ENCODE peak calls at places on chromosomes 1 and 21, in seven cellular contexts. One of them, this sample, is unnamed.

GRCh38 chr1:198122693-198123092 is 34.1 kb upstream of the NEK7 start:
- DNase-seq in body of pancreas: no peak
- DNase-seq in fibroblast of lung: no peak
- DNase-seq in psoas muscle: no peak
- DNase-seq in OCI-LY7: no peak
- DNase-seq in tibial nerve: no peak
- DNase-seq in ascending aorta: no peak
- DNase-seq in this sample: no peak

GRCh38 chr1:93979718-93980319 is 70.6 kb upstream of the GCLM start:
- DNase-seq in OCI-LY7: no peak
- DNase-seq in body of pancreas: peak; percentile 85
- DNase-seq in psoas muscle: no peak
- DNase-seq in ascending aorta: no peak
- DNase-seq in tibial nerve: peak; percentile 74
- DNase-seq in fibroblast of lung: peak; percentile 63
- DNase-seq in this sample: peak; percentile 80

GRCh38 chr1:244456586-244456985 is 4.5 kb upstream of the CATSPERE start:
- DNase-seq in OCI-LY7: no peak
- DNase-seq in ascending aorta: no peak
- DNase-seq in fibroblast of lung: no peak
- DNase-seq in psoas muscle: no peak
- DNase-seq in body of pancreas: no peak
- DNase-seq in tibial nerve: no peak
- DNase-seq in this sample: no peak

GRCh38 chr1:192171123-192171522 is 12.9 kb downstream of the RGS18 start:
- DNase-seq in fibroblast of lung: no peak
- DNase-seq in tibial nerve: no peak
- DNase-seq in body of pancreas: no peak
- DNase-seq in psoas muscle: no peak
- DNase-seq in OCI-LY7: no peak
- DNase-seq in ascending aorta: no peak
- DNase-seq in this sample: no peak

GRCh38 chr1:98964198-98964597 is 40.5 kb downstream of the PLPPR5 start:
- DNase-seq in ascending aorta: no peak
- DNase-seq in tibial nerve: no peak
- DNase-seq in fibroblast of lung: no peak
- DNase-seq in OCI-LY7: no peak
- DNase-seq in psoas muscle: no peak
- DNase-seq in body of pancreas: no peak
- DNase-seq in this sample: no peak

GRCh38 chr1:51650198-51650597 is 33.3 kb downstream of the OSBPL9 start:
- DNase-seq in fibroblast of lung: no peak
- DNase-seq in ascending aorta: no peak
- DNase-seq in OCI-LY7: no peak
- DNase-seq in tibial nerve: no peak
- DNase-seq in body of pancreas: no peak
- DNase-seq in psoas muscle: no peak
- DNase-seq in this sample: no peak

GRCh38 chr21:46065215-46065992 is 32.5 kb upstream of the COL6A2 start:
- DNase-seq in OCI-LY7: no peak
- DNase-seq in ascending aorta: no peak
- DNase-seq in tibial nerve: no peak
- DNase-seq in psoas muscle: peak; percentile 67
- DNase-seq in body of pancreas: peak; percentile 38
- DNase-seq in fibroblast of lung: peak; percentile 73
- DNase-seq in this sample: peak; percentile 91

GRCh38 chr1:9643351-9644256 is 7.9 kb upstream of the PIK3CD start:
- DNase-seq in fibroblast of lung: no peak
- DNase-seq in ascending aorta: no peak
- DNase-seq in psoas muscle: no peak
- DNase-seq in body of pancreas: peak; percentile 19
- DNase-seq in OCI-LY7: no peak
- DNase-seq in tibial nerve: no peak
- DNase-seq in this sample: no peak

GRCh38 chr21:17501107-17502006 is 11.5 kb upstream of the CXADR start:
- DNase-seq in ascending aorta: no peak
- DNase-seq in psoas muscle: no peak
- DNase-seq in body of pancreas: no peak
- DNase-seq in OCI-LY7: no peak
- DNase-seq in fibroblast of lung: no peak
- DNase-seq in tibial nerve: no peak
- DNase-seq in this sample: no peak

GRCh38 chr1:3018051-3018471 is 3.2 kb upstream of the ACTRT2 start:
- DNase-seq in OCI-LY7: no peak
- DNase-seq in body of pancreas: no peak
- DNase-seq in ascending aorta: no peak
- DNase-seq in fibroblast of lung: no peak
- DNase-seq in tibial nerve: no peak
- DNase-seq in psoas muscle: no peak
- DNase-seq in this sample: peak; percentile 48

GRCh38 chr1:49102752-49103151 is 326.1 kb upstream of the BEND5 start:
- DNase-seq in OCI-LY7: no peak
- DNase-seq in tibial nerve: no peak
- DNase-seq in psoas muscle: no peak
- DNase-seq in ascending aorta: no peak
- DNase-seq in body of pancreas: no peak
- DNase-seq in fibroblast of lung: peak; percentile 27
- DNase-seq in this sample: no peak

GRCh38 chr1:118982281-118982680 is 5.9 kb downstream of the TBX15 start:
- DNase-seq in OCI-LY7: no peak
- DNase-seq in ascending aorta: no peak
- DNase-seq in tibial nerve: no peak
- DNase-seq in fibroblast of lung: no peak
- DNase-seq in body of pancreas: no peak
- DNase-seq in psoas muscle: no peak
- DNase-seq in this sample: no peak

GRCh38 chr1:89939693-89940438 is 55.0 kb upstream of the ZNF326 start:
- DNase-seq in psoas muscle: no peak
- DNase-seq in tibial nerve: no peak
- DNase-seq in fibroblast of lung: no peak
- DNase-seq in OCI-LY7: no peak
- DNase-seq in ascending aorta: no peak
- DNase-seq in body of pancreas: no peak
- DNase-seq in this sample: no peak

GRCh38 chr21:36120304-36120902 is 14.5 kb upstream of the CBR3 start:
- DNase-seq in fibroblast of lung: peak; percentile 43
- DNase-seq in psoas muscle: peak; percentile 50
- DNase-seq in body of pancreas: peak; percentile 43
- DNase-seq in tibial nerve: no peak
- DNase-seq in ascending aorta: no peak
- DNase-seq in OCI-LY7: no peak
- DNase-seq in this sample: peak; percentile 79

GRCh38 chr1:17475729-17476128 is 36.3 kb upstream of the RCC2 start:
- DNase-seq in tibial nerve: no peak
- DNase-seq in psoas muscle: no peak
- DNase-seq in body of pancreas: no peak
- DNase-seq in ascending aorta: no peak
- DNase-seq in OCI-LY7: no peak
- DNase-seq in fibroblast of lung: peak; percentile 7
- DNase-seq in this sample: no peak

GRCh38 chr1:34781844-34782391 is 904 bp downstream of the GJB3 start:
- DNase-seq in tibial nerve: no peak
- DNase-seq in ascending aorta: no peak
- DNase-seq in OCI-LY7: no peak
- DNase-seq in body of pancreas: no peak
- DNase-seq in psoas muscle: no peak
- DNase-seq in fibroblast of lung: no peak
- DNase-seq in this sample: peak; percentile 40

GRCh38 chr1:36605942-36606690 is 123.4 kb upstream of the CSF3R start:
- DNase-seq in body of pancreas: no peak
- DNase-seq in ascending aorta: no peak
- DNase-seq in fibroblast of lung: no peak
- DNase-seq in OCI-LY7: no peak
- DNase-seq in psoas muscle: no peak
- DNase-seq in tibial nerve: no peak
- DNase-seq in this sample: no peak

GRCh38 chr1:205652984-205653383 is 21.2 kb upstream of the ELK4 start:
- DNase-seq in OCI-LY7: no peak
- DNase-seq in tibial nerve: no peak
- DNase-seq in ascending aorta: no peak
- DNase-seq in body of pancreas: no peak
- DNase-seq in psoas muscle: no peak
- DNase-seq in fibroblast of lung: no peak
- DNase-seq in this sample: no peak

GRCh38 chr1:48761986-48762385 is 14.7 kb downstream of the BEND5 start:
- DNase-seq in tibial nerve: no peak
- DNase-seq in psoas muscle: no peak
- DNase-seq in fibroblast of lung: peak; percentile 55
- DNase-seq in OCI-LY7: no peak
- DNase-seq in ascending aorta: no peak
- DNase-seq in body of pancreas: no peak
- DNase-seq in this sample: no peak

GRCh38 chr1:9905010-9905409 is 5.1 kb downstream of the CTNNBIP1 start:
- DNase-seq in psoas muscle: no peak
- DNase-seq in body of pancreas: no peak
- DNase-seq in tibial nerve: no peak
- DNase-seq in fibroblast of lung: no peak
- DNase-seq in ascending aorta: no peak
- DNase-seq in OCI-LY7: no peak
- DNase-seq in this sample: no peak

GRCh38 chr1:16402742-16403141 is 34.5 kb downstream of the SPATA21 start:
- DNase-seq in tibial nerve: no peak
- DNase-seq in fibroblast of lung: no peak
- DNase-seq in psoas muscle: no peak
- DNase-seq in ascending aorta: no peak
- DNase-seq in body of pancreas: no peak
- DNase-seq in OCI-LY7: no peak
- DNase-seq in this sample: no peak

GRCh38 chr1:196608401-196609113 is at the start of gene KCNT2:
- DNase-seq in psoas muscle: peak; percentile 62
- DNase-seq in fibroblast of lung: peak; percentile 71
- DNase-seq in body of pancreas: peak; percentile 30
- DNase-seq in OCI-LY7: no peak
- DNase-seq in tibial nerve: peak; percentile 55
- DNase-seq in ascending aorta: no peak
- DNase-seq in this sample: peak; percentile 87

GRCh38 chr1:115251856-115252255 is 86.2 kb downstream of the NGF start:
- DNase-seq in OCI-LY7: no peak
- DNase-seq in fibroblast of lung: peak; percentile 93
- DNase-seq in tibial nerve: no peak
- DNase-seq in psoas muscle: no peak
- DNase-seq in body of pancreas: peak; percentile 16
- DNase-seq in ascending aorta: no peak
- DNase-seq in this sample: no peak

GRCh38 chr1:216447898-216448568 is 24.8 kb upstream of the USH2A start:
- DNase-seq in psoas muscle: no peak
- DNase-seq in OCI-LY7: no peak
- DNase-seq in tibial nerve: no peak
- DNase-seq in ascending aorta: no peak
- DNase-seq in fibroblast of lung: no peak
- DNase-seq in body of pancreas: no peak
- DNase-seq in this sample: no peak

GRCh38 chr1:7172804-7173203 is 387.6 kb downstream of the CAMTA1 start:
- DNase-seq in body of pancreas: no peak
- DNase-seq in tibial nerve: no peak
- DNase-seq in OCI-LY7: no peak
- DNase-seq in fibroblast of lung: no peak
- DNase-seq in ascending aorta: no peak
- DNase-seq in psoas muscle: no peak
- DNase-seq in this sample: no peak

GRCh38 chr1:65279092-65279448 is 30.3 kb upstream of the DNAJC6 start:
- DNase-seq in psoas muscle: no peak
- DNase-seq in ascending aorta: no peak
- DNase-seq in body of pancreas: no peak
- DNase-seq in tibial nerve: no peak
- DNase-seq in fibroblast of lung: peak; percentile 28
- DNase-seq in OCI-LY7: peak; percentile 23
- DNase-seq in this sample: no peak

GRCh38 chr1:211537253-211537652 is 41.7 kb downstream of the SLC30A1 start:
- DNase-seq in tibial nerve: no peak
- DNase-seq in OCI-LY7: no peak
- DNase-seq in fibroblast of lung: no peak
- DNase-seq in ascending aorta: no peak
- DNase-seq in body of pancreas: no peak
- DNase-seq in psoas muscle: no peak
- DNase-seq in this sample: no peak

GRCh38 chr1:110229348-110230001 is 19.4 kb downstream of the KCNC4 start:
- DNase-seq in ascending aorta: no peak
- DNase-seq in body of pancreas: no peak
- DNase-seq in fibroblast of lung: no peak
- DNase-seq in OCI-LY7: no peak
- DNase-seq in psoas muscle: no peak
- DNase-seq in tibial nerve: no peak
- DNase-seq in this sample: no peak

GRCh38 chr1:221720545-221720944 is 21.3 kb downstream of the DUSP10 start:
- DNase-seq in tibial nerve: no peak
- DNase-seq in fibroblast of lung: no peak
- DNase-seq in ascending aorta: no peak
- DNase-seq in psoas muscle: no peak
- DNase-seq in OCI-LY7: no peak
- DNase-seq in body of pancreas: no peak
- DNase-seq in this sample: no peak
- H3K4me1 ChIP-seq in tibial nerve: peaks cover 11% of the 10 kb centered on the region
- H3K4me1 ChIP-seq in fibroblast of lung: peaks cover 26% of the 10 kb centered on the region
- H3K4me1 ChIP-seq in ascending aorta: no peaks in the 10 kb centered on the region
- H3K4me1 ChIP-seq in psoas muscle: peaks cover 52% of the 10 kb centered on the region
- H3K4me1 ChIP-seq in OCI-LY7: no peaks in the 10 kb centered on the region
- H3K4me1 ChIP-seq in body of pancreas: peaks cover 54% of the 10 kb centered on the region
- H3K4me1 ChIP-seq in this sample: peaks cover 89% of the 10 kb centered on the region

DNA sequence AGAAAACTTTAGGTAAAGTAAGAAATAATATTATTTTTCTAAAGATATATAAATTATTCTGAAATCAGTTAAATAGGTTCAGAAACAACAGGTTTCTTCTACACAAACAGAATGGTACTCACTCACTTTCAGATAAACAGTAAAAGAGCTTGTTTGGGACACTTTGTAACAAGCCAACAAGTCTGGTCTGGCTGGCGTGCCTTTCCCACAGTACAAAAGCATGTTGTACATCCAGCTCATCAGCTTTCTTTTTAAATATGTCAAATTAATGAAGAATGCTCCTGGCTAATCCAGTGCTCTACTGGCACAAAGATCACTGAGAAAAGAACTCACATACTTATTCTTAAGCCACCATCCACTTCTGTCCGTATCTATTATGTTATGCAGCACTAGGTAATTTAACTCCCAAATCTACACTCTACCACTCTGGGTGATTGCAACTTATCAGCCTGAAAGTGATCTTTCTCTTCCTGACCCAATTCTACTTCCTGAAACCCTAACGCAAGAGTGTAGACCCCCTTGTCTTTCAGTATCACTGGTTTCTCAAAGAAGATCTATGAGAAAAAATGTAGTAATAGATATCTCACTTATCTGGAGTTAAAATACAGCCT is 32.6 kb downstream of the TRIT1 start:
- DNase-seq in tibial nerve: no peak
- DNase-seq in ascending aorta: no peak
- DNase-seq in psoas muscle: no peak
- DNase-seq in fibroblast of lung: no peak
- DNase-seq in body of pancreas: no peak
- DNase-seq in OCI-LY7: no peak
- DNase-seq in this sample: no peak
- TF ChIP-seq CTCF in tibial nerve: no peak
- TF ChIP-seq CTCF in ascending aorta: no peak
- TF ChIP-seq CTCF in psoas muscle: no peak
- TF ChIP-seq CTCF in fibroblast of lung: no peak
- TF ChIP-seq CTCF in body of pancreas: no peak
- TF ChIP-seq CTCF in OCI-LY7: no peak
- TF ChIP-seq CTCF in this sample: no peak

GRCh38 chr1:163983097-163983496 is 575.9 kb upstream of the PBX1 start:
- DNase-seq in fibroblast of lung: no peak
- DNase-seq in ascending aorta: no peak
- DNase-seq in psoas muscle: no peak
- DNase-seq in body of pancreas: no peak
- DNase-seq in tibial nerve: no peak
- DNase-seq in OCI-LY7: no peak
- DNase-seq in this sample: no peak
- H3K4me1 ChIP-seq in fibroblast of lung: no peaks in the 10 kb centered on the region
- H3K4me1 ChIP-seq in ascending aorta: no peaks in the 10 kb centered on the region
- H3K4me1 ChIP-seq in psoas muscle: no peaks in the 10 kb centered on the region
- H3K4me1 ChIP-seq in body of pancreas: no peaks in the 10 kb centered on the region
- H3K4me1 ChIP-seq in tibial nerve: no peaks in the 10 kb centered on the region
- H3K4me1 ChIP-seq in OCI-LY7: no peaks in the 10 kb centered on the region
- H3K4me1 ChIP-seq in this sample: no peaks in the 10 kb centered on the region

GRCh38 chr1:183019860-183020259 is 3.4 kb upstream of the LAMC1 start:
- DNase-seq in ascending aorta: no peak
- DNase-seq in body of pancreas: peak; percentile 68
- DNase-seq in OCI-LY7: no peak
- DNase-seq in psoas muscle: no peak
- DNase-seq in tibial nerve: no peak
- DNase-seq in fibroblast of lung: peak; percentile 52
- DNase-seq in this sample: no peak
- TF ChIP-seq CTCF in ascending aorta: peak; percentile 19
- TF ChIP-seq CTCF in body of pancreas: peak; percentile 30
- TF ChIP-seq CTCF in OCI-LY7: no peak
- TF ChIP-seq CTCF in psoas muscle: no peak
- TF ChIP-seq CTCF in tibial nerve: peak; percentile 19
- TF ChIP-seq CTCF in fibroblast of lung: no peak
- TF ChIP-seq CTCF in this sample: no peak

This sample was measured in sigmoid colon.